ENCODE peak calls at places on chromosomes 11 and 22, in seven cellular contexts. One of them, this sample, is unnamed.

GRCh38 chr22:43707650-43708049 is 104.5 kb downstream of the EFCAB6 start:
- DNase-seq in GM12878: no peak
- DNase-seq in SK-N-SH: no peak
- DNase-seq in GM12891: no peak
- DNase-seq in H1: no peak
- DNase-seq in K562: no peak
- DNase-seq in HepG2: no peak
- DNase-seq in this sample: no peak

GRCh38 chr11:36098046-36098445 is 154.2 kb downstream of the LDLRAD3 start:
- DNase-seq in GM12878: no peak
- DNase-seq in SK-N-SH: no peak
- DNase-seq in GM12891: no peak
- DNase-seq in H1: no peak
- DNase-seq in K562: no peak
- DNase-seq in HepG2: no peak
- DNase-seq in this sample: no peak

GRCh38 chr22:17695986-17696385 is 57.4 kb downstream of the BCL2L13 start:
- DNase-seq in GM12878: no peak
- DNase-seq in SK-N-SH: no peak
- DNase-seq in GM12891: no peak
- DNase-seq in H1: no peak
- DNase-seq in K562: no peak
- DNase-seq in HepG2: no peak
- DNase-seq in this sample: no peak

GRCh38 chr11:9825315-9825714 is 161.4 kb downstream of the SWAP70 start:
- DNase-seq in GM12878: no peak
- DNase-seq in SK-N-SH: no peak
- DNase-seq in GM12891: no peak
- DNase-seq in H1: no peak
- DNase-seq in K562: no peak
- DNase-seq in HepG2: no peak
- DNase-seq in this sample: no peak

GRCh38 chr11:34135439-34135838 is 30.0 kb downstream of the NAT10 start:
- DNase-seq in GM12878: no peak
- DNase-seq in SK-N-SH: no peak
- DNase-seq in GM12891: no peak
- DNase-seq in H1: no peak
- DNase-seq in K562: no peak
- DNase-seq in HepG2: no peak
- DNase-seq in this sample: no peak

GRCh38 chr11:7098235-7098832 is 9.5 kb downstream of the RBMXL2 start:
- DNase-seq in GM12878: peak; percentile 40
- DNase-seq in SK-N-SH: peak; percentile 55
- DNase-seq in GM12891: peak; percentile 18
- DNase-seq in H1: no peak
- DNase-seq in K562: peak; percentile 46
- DNase-seq in HepG2: peak; percentile 49
- DNase-seq in this sample: no peak

GRCh38 chr11:25453471-25453870 is 878.5 kb upstream of the ANO3 start:
- DNase-seq in GM12878: no peak
- DNase-seq in SK-N-SH: no peak
- DNase-seq in GM12891: no peak
- DNase-seq in H1: no peak
- DNase-seq in K562: no peak
- DNase-seq in HepG2: no peak
- DNase-seq in this sample: no peak

GRCh38 chr11:83410605-83411565 is 124.7 kb upstream of the CCDC90B start:
- DNase-seq in GM12878: no peak
- DNase-seq in SK-N-SH: no peak
- DNase-seq in GM12891: no peak
- DNase-seq in H1: no peak
- DNase-seq in K562: no peak
- DNase-seq in HepG2: no peak
- DNase-seq in this sample: no peak

GRCh38 chr11:107707807-107708206 is 4.0 kb downstream of the SLN start:
- DNase-seq in GM12878: no peak
- DNase-seq in SK-N-SH: no peak
- DNase-seq in GM12891: no peak
- DNase-seq in H1: no peak
- DNase-seq in K562: no peak
- DNase-seq in HepG2: no peak
- DNase-seq in this sample: no peak

GRCh38 chr11:93939084-93939780 is 81.9 kb upstream of the HEPHL1 start:
- DNase-seq in GM12878: no peak
- DNase-seq in SK-N-SH: no peak
- DNase-seq in GM12891: no peak
- DNase-seq in H1: no peak
- DNase-seq in K562: no peak
- DNase-seq in HepG2: no peak
- DNase-seq in this sample: no peak

GRCh38 chr11:15282754-15283153 is 168.0 kb downstream of the INSC start:
- DNase-seq in GM12878: no peak
- DNase-seq in SK-N-SH: no peak
- DNase-seq in GM12891: no peak
- DNase-seq in H1: no peak
- DNase-seq in K562: no peak
- DNase-seq in HepG2: no peak
- DNase-seq in this sample: no peak

GRCh38 chr11:134037093-134037908 is 31.6 kb upstream of the JAM3 start:
- DNase-seq in GM12878: peak; percentile 7
- DNase-seq in SK-N-SH: peak; percentile 84
- DNase-seq in GM12891: peak; percentile 59
- DNase-seq in H1: peak; percentile 83
- DNase-seq in K562: peak; percentile 25
- DNase-seq in HepG2: no peak
- DNase-seq in this sample: no peak
- TF ChIP-seq POLR2AphosphoS5 in GM12878: no peak
- TF ChIP-seq POLR2AphosphoS5 in SK-N-SH: no peak
- TF ChIP-seq POLR2AphosphoS5 in GM12891: no peak
- TF ChIP-seq POLR2AphosphoS5 in H1: no peak
- TF ChIP-seq POLR2AphosphoS5 in K562: no peak
- TF ChIP-seq POLR2AphosphoS5 in HepG2: no peak
- TF ChIP-seq POLR2AphosphoS5 in this sample: no peak

GRCh38 chr11:128727811-128728431 is 34.0 kb downstream of the FLI1 start:
- DNase-seq in GM12878: no peak
- DNase-seq in SK-N-SH: no peak
- DNase-seq in GM12891: no peak
- DNase-seq in H1: no peak
- DNase-seq in K562: no peak
- DNase-seq in HepG2: no peak
- DNase-seq in this sample: no peak

GRCh38 chr11:128724891-128725611 is 31.2 kb downstream of the FLI1 start:
- DNase-seq in GM12878: no peak
- DNase-seq in SK-N-SH: no peak
- DNase-seq in GM12891: no peak
- DNase-seq in H1: no peak
- DNase-seq in K562: no peak
- DNase-seq in HepG2: no peak
- DNase-seq in this sample: no peak

GRCh38 chr11:128727320-128727719 is 33.4 kb downstream of the FLI1 start:
- DNase-seq in GM12878: no peak
- DNase-seq in SK-N-SH: no peak
- DNase-seq in GM12891: no peak
- DNase-seq in H1: no peak
- DNase-seq in K562: no peak
- DNase-seq in HepG2: no peak
- DNase-seq in this sample: no peak

GRCh38 chr11:128726464-128727139 is 32.7 kb downstream of the FLI1 start:
- DNase-seq in GM12878: no peak
- DNase-seq in SK-N-SH: no peak
- DNase-seq in GM12891: no peak
- DNase-seq in H1: no peak
- DNase-seq in K562: no peak
- DNase-seq in HepG2: no peak
- DNase-seq in this sample: no peak

DNA sequence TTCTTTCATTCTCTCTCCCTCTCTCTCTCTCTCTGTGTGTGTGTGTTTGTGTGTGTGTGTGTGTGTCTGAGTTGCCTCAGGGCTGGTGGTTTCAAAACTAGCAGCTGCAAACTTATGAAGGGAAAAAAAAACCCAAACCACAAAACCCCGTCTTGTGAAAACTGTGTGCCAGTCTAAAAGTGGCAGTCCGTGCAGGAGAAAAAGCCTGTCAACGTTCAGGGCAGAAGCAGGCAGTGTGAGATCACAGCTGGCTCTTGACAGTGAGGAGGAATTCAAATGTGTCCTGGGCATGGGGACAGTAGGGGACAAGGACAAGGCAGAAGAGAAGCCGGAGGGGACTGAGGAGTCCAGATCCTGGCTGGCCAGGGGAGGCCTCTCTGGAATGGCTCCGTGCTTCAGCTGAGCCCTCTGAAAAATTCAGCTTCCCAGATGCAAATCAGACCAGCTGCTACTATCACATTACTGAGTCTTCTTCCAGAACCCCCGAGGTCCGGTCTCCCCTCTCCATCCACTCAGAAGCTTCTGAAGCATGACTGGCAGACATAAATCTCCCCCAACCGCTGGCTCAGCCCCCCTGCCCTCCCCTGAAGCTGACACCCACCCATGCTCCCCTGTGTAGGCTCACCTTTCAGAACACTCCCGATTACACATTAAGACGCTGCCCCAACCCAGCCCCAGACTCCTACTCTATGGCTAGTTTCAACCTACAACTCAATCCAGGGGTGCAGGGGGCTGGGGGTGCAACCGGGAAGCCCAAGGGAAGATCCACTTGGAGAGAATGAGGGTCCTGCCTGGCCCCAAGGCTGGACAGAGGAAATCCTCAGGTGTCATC is 32.0 kb downstream of the FLI1 start:
- DNase-seq in GM12878: peak; percentile 89
- DNase-seq in SK-N-SH: no peak
- DNase-seq in GM12891: no peak
- DNase-seq in H1: no peak
- DNase-seq in K562: no peak
- DNase-seq in HepG2: no peak
- DNase-seq in this sample: no peak
- TF ChIP-seq TAF1 in GM12878: no peak
- TF ChIP-seq TAF1 in SK-N-SH: no peak
- TF ChIP-seq TAF1 in GM12891: no peak
- TF ChIP-seq TAF1 in H1: no peak
- TF ChIP-seq TAF1 in K562: no peak
- TF ChIP-seq TAF1 in HepG2: no peak
- TF ChIP-seq TAF1 in this sample: no peak

DNA sequence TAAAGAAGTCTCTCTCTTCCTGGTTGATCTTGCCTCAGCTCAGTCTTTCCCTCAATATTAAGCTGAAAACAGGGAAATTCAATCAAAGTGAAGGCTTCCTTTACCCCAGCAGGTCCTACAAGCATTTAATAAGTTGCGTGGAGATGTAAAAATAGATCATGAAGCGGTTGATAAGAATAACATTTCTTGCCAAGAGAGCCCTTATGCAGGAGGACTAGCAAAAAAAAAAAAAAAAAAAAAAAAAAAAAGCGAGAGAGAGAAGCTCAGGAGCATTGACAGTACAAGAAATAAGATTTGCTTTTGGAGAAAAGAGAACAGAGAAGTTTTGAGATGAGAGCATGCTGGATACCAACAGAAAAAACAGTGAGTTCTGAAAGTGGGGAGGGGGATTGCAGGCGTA is 112.2 kb upstream of the CLMP start:
- DNase-seq in GM12878: no peak
- DNase-seq in SK-N-SH: no peak
- DNase-seq in GM12891: no peak
- DNase-seq in H1: no peak
- DNase-seq in K562: no peak
- DNase-seq in HepG2: no peak
- DNase-seq in this sample: no peak
- TF ChIP-seq POLR2AphosphoS5 in GM12878: no peak
- TF ChIP-seq POLR2AphosphoS5 in SK-N-SH: no peak
- TF ChIP-seq POLR2AphosphoS5 in GM12891: no peak
- TF ChIP-seq POLR2AphosphoS5 in H1: no peak
- TF ChIP-seq POLR2AphosphoS5 in K562: no peak
- TF ChIP-seq POLR2AphosphoS5 in HepG2: no peak
- TF ChIP-seq POLR2AphosphoS5 in this sample: no peak

GRCh38 chr11:23311986-23312940 is 452.0 kb upstream of the CCDC179 start:
- DNase-seq in GM12878: no peak
- DNase-seq in SK-N-SH: peak; percentile 10
- DNase-seq in GM12891: no peak
- DNase-seq in H1: no peak
- DNase-seq in K562: no peak
- DNase-seq in HepG2: no peak
- DNase-seq in this sample: no peak
- TF ChIP-seq TAF1 in GM12878: no peak
- TF ChIP-seq TAF1 in SK-N-SH: no peak
- TF ChIP-seq TAF1 in GM12891: no peak
- TF ChIP-seq TAF1 in H1: no peak
- TF ChIP-seq TAF1 in K562: no peak
- TF ChIP-seq TAF1 in HepG2: no peak
- TF ChIP-seq TAF1 in this sample: no peak

DNA sequence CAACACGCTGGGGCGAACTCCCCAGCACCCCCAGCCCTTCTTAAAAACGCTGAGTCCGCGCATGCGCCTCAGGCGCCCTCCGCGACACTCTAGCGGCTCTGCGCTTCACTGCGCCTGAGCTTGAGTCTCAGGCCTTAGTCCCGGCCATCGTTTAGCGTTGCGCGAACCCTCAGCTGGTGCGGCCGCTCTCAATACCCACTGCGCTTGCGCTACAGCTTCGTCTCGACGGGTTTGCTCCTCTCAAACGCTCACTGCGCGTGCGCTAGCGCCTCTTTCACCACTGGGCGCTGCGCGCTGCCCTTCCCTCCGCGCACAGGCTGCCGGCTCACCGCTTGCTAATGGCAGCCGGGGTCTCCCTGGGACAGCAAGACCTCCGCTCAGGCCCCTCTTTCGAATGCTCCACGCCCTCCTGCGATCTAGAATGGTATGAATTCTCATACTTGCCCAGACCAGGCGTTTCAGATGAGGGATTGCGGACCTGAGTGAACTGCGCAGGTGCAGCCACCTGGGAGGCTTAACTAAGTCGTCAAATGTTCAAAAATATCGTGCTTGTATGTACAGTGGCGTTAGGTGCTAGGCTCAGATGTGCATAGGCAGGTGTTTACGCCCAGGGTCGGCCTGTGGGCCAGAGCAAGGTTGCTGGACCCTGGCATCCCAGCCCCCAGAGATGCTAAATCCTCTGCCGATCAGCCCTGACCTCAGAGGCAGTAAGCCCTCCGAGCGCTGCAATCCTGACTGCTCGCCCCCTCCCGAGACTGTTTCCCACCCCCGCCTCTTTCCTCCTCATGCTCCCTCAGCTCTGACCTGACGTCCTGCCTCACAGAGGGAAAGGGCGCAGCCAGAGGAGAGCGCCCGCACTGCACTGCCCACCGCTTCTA is at the start of gene SLC2A11:
- DNase-seq in GM12878: peak; percentile 96
- DNase-seq in SK-N-SH: peak; percentile 96
- DNase-seq in GM12891: peak; percentile 96
- DNase-seq in H1: peak; percentile 95
- DNase-seq in K562: peak; percentile 91
- DNase-seq in HepG2: peak; percentile 96
- DNase-seq in this sample: peak; percentile 96
- TF ChIP-seq POLR2AphosphoS5 in GM12878: peak; percentile 89
- TF ChIP-seq POLR2AphosphoS5 in SK-N-SH: peak; percentile 92
- TF ChIP-seq POLR2AphosphoS5 in GM12891: peak; percentile 80
- TF ChIP-seq POLR2AphosphoS5 in H1: peak; percentile 51
- TF ChIP-seq POLR2AphosphoS5 in K562: no peak
- TF ChIP-seq POLR2AphosphoS5 in HepG2: peak; percentile 90
- TF ChIP-seq POLR2AphosphoS5 in this sample: peak; percentile 92

This sample was measured in GM12892.